ENCODE peak calls at places on chromosomes 7 and 10, in six cellular contexts. I, L, E, C, V and B are unnamed samples.

GRCh38 chr10:70984986-70985719 is 96.8 kb upstream of the PCBD1 start:
- DNase-seq in L (no peak), V (no peak), C (no peak), I (no peak), E (no peak), B (no peak)

GRCh38 chr10:50360486-50360885 is 109.2 kb upstream of the ASAH2 start:
- DNase-seq in C (peak), V (no peak), I (no peak), E (no peak), L (no peak), B (no peak)

GRCh38 chr7:6479067-6479466 is 31.3 kb upstream of the DAGLB start:
- DNase-seq in L (no peak), I (no peak), C (no peak), E (no peak), V (no peak), B (no peak)

GRCh38 chr7:151890355-151891004 is 13.6 kb upstream of the PRKAG2 start:
- DNase-seq in L (peak), E (no peak), C (no peak), I (no peak), V (no peak), B (no peak)

GRCh38 chr7:48718731-48719387 is 205.5 kb upstream of the CDC14C start:
- DNase-seq in I (no peak), L (peak), C (no peak), V (no peak), E (no peak), B (no peak)

GRCh38 chr7:105205592-105206211 is 183.0 kb downstream of the SRPK2 start:
- DNase-seq in I (no peak), C (no peak), V (peak), L (no peak), E (no peak), B (no peak)

GRCh38 chr7:77455334-77455733 is 39.2 kb upstream of the GSAP start:
- DNase-seq in L (no peak), I (no peak), C (peak), E (no peak), V (no peak), B (no peak)

GRCh38 chr7:75536491-75536890 is 44.4 kb downstream of the SPDYE5 start:
- DNase-seq in E (no peak), L (no peak), I (no peak), V (no peak), C (no peak), B (no peak)

GRCh38 chr10:69180525-69181204 is 631 bp downstream of the SUPV3L1 start:
- DNase-seq in C (peak), E (peak), V (no peak), I (no peak), L (no peak), B (no peak)

GRCh38 chr10:100100651-100101525 is 19.2 kb upstream of the CPN1 start:
- DNase-seq in I (peak), C (peak), E (no peak), L (no peak), V (no peak), B (no peak)

GRCh38 chr10:110016037-110016436 is 8.3 kb downstream of the ADD3 start:
- DNase-seq in E (no peak), C (peak), V (no peak), I (no peak), L (no peak), B (no peak)

GRCh38 chr7:128853691-128854298 is 8.9 kb upstream of the ATP6V1F start:
- DNase-seq in E (no peak), C (no peak), L (no peak), V (no peak), I (no peak), B (no peak)

GRCh38 chr7:22713463-22713862 is 13.5 kb upstream of the IL6 start:
- DNase-seq in I (no peak), C (no peak), L (no peak), E (no peak), V (no peak), B (no peak)

GRCh38 chr10:34584164-34584563 is 230.9 kb downstream of the PARD3 start:
- DNase-seq in E (no peak), C (peak), L (no peak), I (no peak), V (no peak), B (no peak)

GRCh38 chr7:78760620-78761355 is 692.7 kb downstream of the MAGI2 start:
- DNase-seq in L (no peak), V (no peak), I (no peak), C (no peak), E (no peak), B (no peak)

GRCh38 chr10:13120786-13121499 is 21.0 kb downstream of the OPTN start:
- DNase-seq in C (no peak), E (no peak), L (no peak), V (no peak), I (no peak), B (no peak)

GRCh38 chr7:78953726-78954363 is 499.6 kb downstream of the MAGI2 start:
- DNase-seq in L (no peak), E (no peak), V (no peak), I (no peak), C (no peak), B (no peak)

GRCh38 chr7:80941206-80941758 is 22.4 kb upstream of the SEMA3C start:
- DNase-seq in I (no peak), V (no peak), L (no peak), C (peak), E (no peak), B (no peak)

GRCh38 chr7:2572101-2572842 is 13.5 kb downstream of the IQCE start:
- DNase-seq in E (no peak), V (peak), I (no peak), L (no peak), C (peak), B (no peak)

GRCh38 chr7:150340875-150341262 is 560 bp downstream of the RARRES2 start:
- DNase-seq in V (no peak), L (no peak), E (no peak), I (no peak), C (no peak), B (no peak)

GRCh38 chr7:107125475-107125874 is 43.3 kb upstream of the HBP1 start:
- DNase-seq in E (no peak), I (no peak), V (no peak), L (peak), C (no peak), B (no peak)

GRCh38 chr7:116393654-116394053 is 105.9 kb upstream of the CAV2 start:
- DNase-seq in E (no peak), I (no peak), L (no peak), C (no peak), V (no peak), B (no peak)

GRCh38 chr7:76155938-76156337 is 45.8 kb upstream of the SRRM3 start:
- DNase-seq in C (no peak), V (no peak), L (no peak), E (no peak), I (no peak), B (no peak)

GRCh38 chr7:43570688-43571365 is 12.1 kb upstream of the STK17A start:
- DNase-seq in I (no peak), E (no peak), L (no peak), C (no peak), V (no peak), B (no peak)

GRCh38 chr7:40541336-40541735 is 406.5 kb downstream of the SUGCT start:
- DNase-seq in C (peak), L (no peak), I (no peak), V (no peak), E (no peak), B (no peak)

GRCh38 chr10:46265981-46266505 is 20.8 kb upstream of the ANTXRL start:
- DNase-seq in I (no peak), E (no peak), C (no peak), L (no peak), V (no peak), B (no peak)

GRCh38 chr10:52379287-52379686 is 65.2 kb downstream of the DKK1 start:
- DNase-seq in C (no peak), V (no peak), I (no peak), E (no peak), L (no peak), B (no peak)

GRCh38 chr10:132679640-132680039 is 106.3 kb downstream of the NKX6-2 start:
- DNase-seq in E (no peak), L (no peak), C (no peak), I (no peak), V (no peak), B (no peak)

GRCh38 chr7:143405671-143406352 is 2.8 kb downstream of the EPHA1 start:
- DNase-seq in V (no peak), E (no peak), I (no peak), L (no peak), C (no peak), B (no peak)

GRCh38 chr7:101954494-101954893 is 137.1 kb downstream of the CUX1 start:
- DNase-seq in L (no peak), E (no peak), I (no peak), C (no peak), V (no peak), B (no peak)

GRCh38 chr7:80027616-80028173 is 106.9 kb upstream of the GNAI1 start:
- DNase-seq in E (no peak), L (peak), C (no peak), I (no peak), V (no peak), B (no peak)